ENCODE peak calls at places on chromosomes 16 and 17, in six cellular contexts. Q is HCT116, J is SK-N-SH, R is HepG2, F is K562, H is GM12878. L is an unnamed sample.

GRCh38 chr17:64084086-64084939 is 45.6 kb downstream of the ERN1 start:
- DNase-seq in H (no peak), J (no peak), F (peak; percentile 45), R (peak; percentile 89), Q (no peak), L (no peak)

GRCh38 chr17:40975516-40975915 is 8.6 kb downstream of the KRT40 start:
- DNase-seq in F (no peak), Q (no peak), H (no peak), R (no peak), J (no peak), L (no peak)

GRCh38 chr17:72258711-72259110 is 137.9 kb downstream of the SOX9 start:
- DNase-seq in R (no peak), J (no peak), F (no peak), Q (no peak), H (no peak), L (no peak)

GRCh38 chr16:29126057-29126494 is 141.2 kb downstream of the LAT start:
- DNase-seq in H (no peak), F (no peak), Q (no peak), J (no peak), R (no peak), L (no peak)

GRCh38 chr17:21513012-21513570 is 136.9 kb downstream of the KCNJ12 start:
- DNase-seq in R (peak; percentile 64), H (no peak), F (peak; percentile 85), J (peak; percentile 94), Q (peak; percentile 57), L (peak; percentile 18)

GRCh38 chr16:68698091-68698490 is 39.0 kb upstream of the CDH1 start:
- DNase-seq in R (no peak), Q (no peak), J (no peak), H (no peak), F (no peak), L (no peak)

GRCh38 chr17:15485045-15485444 is 17.6 kb upstream of the CDRT4 start:
- DNase-seq in R (no peak), F (no peak), Q (no peak), J (no peak), H (no peak), L (no peak)

GRCh38 chr17:44220211-44221071 is 966 bp upstream of the UBTF start:
- DNase-seq in Q (no peak), R (no peak), J (peak; percentile 71), F (peak; percentile 74), H (no peak), L (no peak)

GRCh38 chr17:8082312-8082711 is 5.2 kb downstream of the ALOX12B start:
- DNase-seq in R (no peak), J (no peak), F (no peak), H (no peak), Q (no peak), L (no peak)

GRCh38 chr16:54080524-54081008 is 206.0 kb downstream of the IRX3 start:
- DNase-seq in H (no peak), J (no peak), Q (no peak), F (no peak), R (peak; percentile 94), L (peak; percentile 86)

GRCh38 chr16:4380131-4381063 is 8.7 kb downstream of the VASN start:
- DNase-seq in Q (no peak), J (no peak), F (no peak), R (no peak), H (no peak), L (no peak)

GRCh38 chr16:48628359-48628985 is 18.5 kb upstream of the N4BP1 start:
- DNase-seq in H (no peak), R (no peak), J (no peak), F (no peak), Q (no peak), L (no peak)

GRCh38 chr16:1919680-1919998 is 1.4 kb upstream of the HS3ST6 start:
- DNase-seq in Q (no peak), F (no peak), H (no peak), J (no peak), R (no peak), L (no peak)

GRCh38 chr17:78390241-78391050 is 12.0 kb downstream of the PGS1 start:
- DNase-seq in Q (no peak), J (peak; percentile 76), F (no peak), H (no peak), R (no peak), L (no peak)

GRCh38 chr17:1783271-1783670 is 21.4 kb downstream of the SERPINF1 start:
- DNase-seq in F (no peak), J (no peak), R (no peak), H (no peak), Q (no peak), L (no peak)

GRCh38 chr16:2511128-2511785 is 2.5 kb upstream of the ATP6V0C start:
- DNase-seq in R (no peak), J (no peak), Q (no peak), F (peak; percentile 83), H (no peak), L (no peak)

GRCh38 chr17:19796457-19796856 is 48.4 kb upstream of the ALDH3A1 start:
- DNase-seq in F (no peak), Q (no peak), J (no peak), R (no peak), H (no peak), L (no peak)

GRCh38 chr17:2412561-2413021 is 11.7 kb upstream of the MNT start:
- DNase-seq in J (peak; percentile 84), R (no peak), H (no peak), Q (no peak), F (no peak), L (no peak)

GRCh38 chr16:2319606-2320005 is 20.9 kb downstream of the ABCA3 start:
- DNase-seq in Q (no peak), F (no peak), J (no peak), H (no peak), R (no peak), L (no peak)

DNA sequence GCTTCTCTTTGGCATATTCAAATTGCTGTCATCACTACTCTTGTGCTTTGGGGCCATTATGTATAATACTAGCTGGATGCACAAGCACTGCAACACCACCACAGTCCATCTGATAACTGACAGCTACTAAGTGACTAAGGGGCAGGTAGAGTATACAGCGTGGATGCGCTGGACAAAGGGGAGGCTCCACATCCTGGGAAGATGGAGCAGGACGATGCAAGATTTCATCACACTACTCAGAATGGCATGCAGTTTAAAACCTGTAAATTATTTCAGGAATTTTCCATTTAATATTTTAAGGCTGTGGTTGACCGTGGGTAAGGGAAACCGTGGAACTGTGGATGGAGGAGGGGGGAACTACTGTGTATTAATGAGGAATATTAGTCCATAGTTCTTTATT is 25.0 kb downstream of the MPRIP start:
- DNase-seq in Q (no peak), H (no peak), R (no peak), F (no peak), J (no peak), L (no peak)
- H3K27ac ChIP-seq in Q (no peak overlapping the region), H (no peak overlapping the region), R (no peak overlapping the region), F (no peak overlapping the region), J (no peak overlapping the region), L (peak overlapping the region; percentile 44)

GRCh38 chr16:88805887-88806393 is 2.4 kb downstream of the CDT1 start:
- DNase-seq in J (no peak), R (no peak), F (no peak), H (no peak), Q (no peak), L (no peak)

GRCh38 chr16:88804173-88804551 is 573 bp downstream of the CDT1 start:
- DNase-seq in H (no peak), Q (no peak), F (no peak), R (no peak), J (peak; percentile 70), L (no peak)

GRCh38 chr16:88805340-88805715 is 1.7 kb downstream of the CDT1 start:
- DNase-seq in Q (no peak), J (no peak), F (no peak), H (no peak), R (no peak), L (no peak)

GRCh38 chr16:88803264-88803987 is at the start of gene CDT1:
- DNase-seq in Q (peak; percentile 61), J (peak; percentile 100), H (no peak), F (peak; percentile 99), R (peak; percentile 65), L (no peak)

GRCh38 chr16:88804552-88805339 is 1.2 kb downstream of the CDT1 start:
- DNase-seq in Q (no peak), H (no peak), R (peak; percentile 74), F (peak; percentile 53), J (peak; percentile 64), L (no peak)
- TF ChIP-seq SIN3A in Q (no peak), H (no peak), R (no peak), F (peak; percentile 61), J (peak; percentile 53), L (no peak)

DNA sequence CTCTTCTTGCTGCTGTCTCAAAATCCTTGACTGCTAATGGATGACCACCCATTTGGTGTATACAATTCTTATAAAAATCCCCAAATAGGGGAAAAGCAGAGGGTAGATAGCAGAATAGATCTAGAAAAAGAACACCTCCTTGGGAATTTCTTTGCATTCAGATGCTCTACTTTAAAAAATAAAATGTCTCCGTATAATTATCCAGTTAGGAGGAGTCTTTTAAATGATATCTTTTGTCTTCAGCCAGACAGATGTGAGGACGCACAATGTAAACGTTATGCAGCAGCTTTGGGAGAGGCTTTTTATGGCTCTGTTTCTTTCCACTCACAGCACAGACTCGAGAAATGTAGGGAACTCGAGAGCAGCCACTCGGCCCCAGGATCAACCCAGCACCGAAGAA is 300.2 kb downstream of the IRF8 start:
- DNase-seq in R (no peak), F (no peak), Q (no peak), J (no peak), H (no peak), L (no peak)
- H3K4me3 ChIP-seq in R (no peak overlapping the region), F (no peak overlapping the region), Q (no peak overlapping the region), J (no peak overlapping the region), H (no peak overlapping the region), L (no peak overlapping the region)

DNA sequence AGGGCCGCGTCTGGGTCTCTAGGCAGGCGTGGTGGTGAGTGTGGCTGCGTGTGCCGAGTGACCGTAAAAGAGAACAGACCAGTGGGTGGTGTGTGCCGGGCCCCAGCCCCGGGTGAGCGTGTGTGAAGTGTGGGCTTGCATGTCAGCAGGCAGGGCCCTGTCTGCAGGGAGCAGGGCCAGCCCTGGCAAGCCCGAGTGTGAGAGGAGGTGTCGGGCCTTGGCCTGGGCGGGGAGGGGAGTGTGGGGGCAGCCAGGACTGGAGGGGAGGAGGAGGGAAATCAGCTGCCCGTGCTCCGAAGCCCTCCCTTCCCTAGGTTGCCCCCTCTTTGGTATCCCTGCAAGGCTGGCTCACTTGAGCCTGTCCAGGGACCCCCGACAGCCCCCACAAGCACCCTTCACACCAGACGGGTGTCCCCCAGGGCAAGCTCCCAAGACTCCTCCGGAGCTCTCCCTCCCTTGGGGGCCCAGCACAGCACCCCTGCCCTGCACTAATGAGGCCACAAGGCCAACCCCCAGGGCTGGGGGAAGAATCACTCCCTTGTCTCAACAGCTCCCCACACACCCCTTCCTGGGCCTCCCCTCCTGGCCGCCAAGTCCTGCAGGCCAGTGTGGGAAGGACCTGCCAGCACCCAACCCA is 1.9 kb downstream of the USH1G start:
- DNase-seq in F (no peak), H (no peak), R (no peak), J (no peak), Q (no peak), L (no peak)
- H3K27ac ChIP-seq in F (no peak overlapping the region), H (no peak overlapping the region), R (no peak overlapping the region), J (no peak overlapping the region), Q (peak overlapping the region; percentile 13), L (no peak overlapping the region)